ENCODE peak calls at places on chromosomes 7 and 10, in seven cellular contexts. I is CD8-positive, alpha-beta T cell; O is GM23338; U is cardiac muscle cell; B is heart right ventricle; X is testis; J is spleen. D is an unnamed sample. For H3K36me3, the result is how much of the 10 kb centered on the place peaks cover.

GRCh38 chr10:122254831-122255230 is 16.3 kb upstream of the BTBD16 start:
- DNase-seq in I (no peak), O (no peak), U (no peak), B (no peak), X (no peak), J (peak), D (no peak)

GRCh38 chr7:105759670-105760548 is 116.5 kb downstream of the ATXN7L1 start:
- DNase-seq in I (no peak), O (peak), U (peak), B (peak), X (peak), J (no peak), D (peak)

GRCh38 chr10:119896937-119897336 is 4.4 kb downstream of the SEC23IP start:
- DNase-seq in I (no peak), O (no peak), U (peak), B (peak), X (peak), J (no peak), D (peak)

GRCh38 chr10:31977440-31978157 is 49.0 kb upstream of the ARHGAP12 start:
- DNase-seq in I (no peak), O (no peak), U (no peak), B (no peak), X (no peak), J (no peak), D (no peak)

GRCh38 chr7:156493942-156494341 is 146.6 kb upstream of the RNF32 start:
- DNase-seq in I (no peak), O (no peak), U (no peak), B (no peak), X (no peak), J (no peak), D (no peak)

GRCh38 chr7:953547-954327 is 743 bp downstream of the ADAP1 start:
- DNase-seq in I (no peak), O (peak), U (peak), B (peak), X (peak), J (peak), D (peak)

GRCh38 chr10:373015-373414 is 237.8 kb downstream of the ZMYND11 start:
- DNase-seq in I (no peak), O (no peak), U (no peak), B (no peak), X (no peak), J (peak), D (peak)

GRCh38 chr10:132715791-132716680 is 69.9 kb downstream of the NKX6-2 start:
- DNase-seq in I (no peak), O (no peak), U (peak), B (no peak), X (no peak), J (peak), D (no peak)

GRCh38 chr7:138980575-138981285 is 459 bp downstream of the KIAA1549 start:
- DNase-seq in I (no peak), O (peak), U (no peak), B (no peak), X (peak), J (peak), D (peak)

GRCh38 chr10:34904191-34904590 is 89.1 kb upstream of the PARD3 start:
- DNase-seq in I (no peak), O (no peak), U (no peak), B (no peak), X (no peak), J (no peak), D (no peak)

GRCh38 chr7:12975387-12975786 is 288.0 kb downstream of the ARL4A start:
- DNase-seq in I (no peak), O (no peak), U (peak), B (no peak), X (no peak), J (no peak), D (no peak)

GRCh38 chr10:21514101-21514807 is 11.2 kb downstream of the SKIDA1 start:
- DNase-seq in I (no peak), O (no peak), U (no peak), B (no peak), X (no peak), J (no peak), D (no peak)

GRCh38 chr10:59434463-59435326 is 72.3 kb upstream of the FAM13C start:
- DNase-seq in I (no peak), O (no peak), U (no peak), B (no peak), X (no peak), J (no peak), D (no peak)

GRCh38 chr10:93115661-93116383 is 42.1 kb downstream of the CYP26A1 start:
- DNase-seq in I (peak), O (peak), U (peak), B (peak), X (peak), J (peak), D (peak)

GRCh38 chr7:135320277-135320676 is 86.6 kb downstream of the STRA8 start:
- DNase-seq in I (no peak), O (no peak), U (peak), B (peak), X (peak), J (no peak), D (peak)

GRCh38 chr10:14758994-14759664 is 15.6 kb downstream of the FAM107B start:
- DNase-seq in I (no peak), O (no peak), U (no peak), B (no peak), X (no peak), J (no peak), D (peak)

GRCh38 chr10:119209050-119209735 is 1.8 kb downstream of the GRK5 start:
- DNase-seq in I (peak), O (peak), U (peak), B (peak), X (peak), J (peak), D (peak)

GRCh38 chr10:5977471-5978370 is at the start of gene IL15RA:
- DNase-seq in I (peak), O (peak), U (peak), B (peak), X (peak), J (peak), D (peak)

GRCh38 chr10:23343591-23344225 is 889 bp downstream of the C10orf67 start:
- DNase-seq in I (no peak), O (peak), U (peak), B (peak), X (peak), J (peak), D (peak)
- H3K4me3 ChIP-seq in I (peak), O (peak), U (peak), B (peak), X (peak), J (peak), D (peak)

GRCh38 chr10:124998624-124999291 is 56.8 kb downstream of the ZRANB1 start:
- DNase-seq in I (no peak), O (no peak), U (no peak), B (peak), X (peak), J (peak), D (no peak)
- H3K36me3 ChIP-seq in I (under half), O (under half), U (under half), B (under half), X (under half), J (half or more), D (half or more)

GRCh38 chr10:1706256-1706655 is 31.1 kb downstream of the ADARB2 start:
- DNase-seq in I (no peak), O (no peak), U (no peak), B (no peak), X (no peak), J (no peak), D (no peak)
- H3K27ac ChIP-seq in I (no peak), O (no peak), U (no peak), B (no peak), X (no peak), J (no peak), D (no peak)

GRCh38 chr7:32102432-32102851 is 32.2 kb upstream of the PDE1C start:
- DNase-seq in I (no peak), O (no peak), U (no peak), B (peak), X (no peak), J (no peak), D (no peak)
- H3K4me3 ChIP-seq in I (no peak), O (no peak), U (no peak), B (no peak), X (no peak), J (no peak), D (no peak)

DNA sequence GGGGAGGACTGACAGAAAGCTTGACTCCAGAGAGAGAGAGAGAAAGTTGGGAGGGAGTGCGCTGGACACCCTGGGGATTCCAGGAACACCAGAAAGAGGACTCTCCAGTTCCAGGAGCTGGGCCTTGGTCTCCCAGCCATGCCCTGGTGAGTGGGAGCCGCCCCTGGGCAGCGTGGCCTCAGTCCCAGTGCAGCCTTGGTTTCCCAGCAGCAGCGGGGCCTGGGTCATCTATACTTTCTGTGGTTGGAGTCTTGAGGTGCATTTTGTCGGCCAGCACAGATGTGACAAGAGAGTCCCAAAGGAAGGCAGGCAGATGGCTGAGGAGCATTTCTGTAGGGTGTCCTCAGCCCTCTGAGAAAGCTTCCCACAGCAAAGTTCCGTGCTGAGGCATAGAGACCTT is 334.7 kb upstream of the ZNF32 start:
- DNase-seq in I (no peak), O (no peak), U (no peak), B (no peak), X (no peak), J (no peak), D (no peak)
- H3K36me3 ChIP-seq in I (under half), O (under half), U (under half), B (under half), X (under half), J (under half), D (under half)

GRCh38 chr7:116426428-116427156 is 72.9 kb upstream of the CAV2 start:
- DNase-seq in I (no peak), O (no peak), U (no peak), B (peak), X (no peak), J (no peak), D (no peak)
- H3K27ac ChIP-seq in I (no peak), O (no peak), U (no peak), B (no peak), X (no peak), J (no peak), D (no peak)

DNA sequence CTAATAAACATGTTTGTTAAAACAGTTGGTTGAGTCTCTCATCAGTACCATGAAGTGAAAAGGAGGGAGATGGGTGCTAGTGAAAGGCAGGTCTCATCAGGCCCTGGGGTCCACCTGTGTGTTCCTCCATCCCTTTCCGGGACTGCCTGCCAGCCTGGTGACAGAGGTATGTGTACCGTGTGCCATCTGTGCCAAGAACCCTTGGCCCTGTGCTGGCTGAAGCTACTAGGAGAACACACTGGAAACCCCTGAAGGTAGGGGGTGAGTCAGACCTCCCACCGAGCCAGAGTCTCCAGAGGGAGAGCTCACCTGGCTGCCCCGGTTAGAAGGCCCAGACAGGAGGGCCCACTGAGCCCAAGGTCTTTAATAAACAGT is 2.3 kb downstream of the DDIT4 start:
- DNase-seq in I (no peak), O (peak), U (no peak), B (no peak), X (no peak), J (no peak), D (peak)
- H3K4me3 ChIP-seq in I (peak), O (peak), U (peak), B (peak), X (peak), J (peak), D (peak)

DNA sequence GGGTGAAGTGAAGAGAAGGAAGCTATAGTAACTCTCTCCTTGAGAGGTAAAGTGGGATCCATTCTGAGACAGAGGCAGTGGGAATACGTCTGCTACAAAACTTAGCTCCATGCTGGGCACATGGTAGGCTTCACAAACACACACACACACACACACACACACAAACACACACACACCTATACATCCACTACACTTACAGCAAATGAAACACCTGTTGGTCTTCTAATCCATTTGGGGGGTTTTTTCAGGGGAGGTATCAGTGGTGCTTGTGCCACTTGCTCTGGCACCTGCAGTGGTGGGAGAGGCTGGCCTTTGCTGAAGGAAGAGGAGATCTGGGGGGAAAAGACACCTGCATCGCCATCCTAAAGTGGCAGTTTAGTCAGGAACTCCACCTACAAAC is 14.5 kb downstream of the SEC31B start:
- DNase-seq in I (no peak), O (no peak), U (no peak), B (no peak), X (no peak), J (no peak), D (no peak)
- H3K36me3 ChIP-seq in I (under half), O (under half), U (under half), B (under half), X (under half), J (half or more), D (under half)